ENCODE peak calls at places on chromosome 20, in five cellular contexts. N is T follicular helper cell, S is fibroblast of the conjunctiva, B is stomach, E is H1. H is an unnamed sample.

GRCh38 chr20:58146081-58146734 is 82.2 kb downstream of the ANKRD60 start:
- DNase-seq in N (no peak), S (no peak), B (no peak), E (no peak), H (no peak)

GRCh38 chr20:3808141-3808479 is 12.0 kb downstream of the CDC25B start:
- DNase-seq in N (no peak), S (peak; percentile 92), B (peak; percentile 91), E (no peak), H (no peak)

GRCh38 chr20:3459881-3460307 is 10.9 kb upstream of the ATRN start:
- DNase-seq in N (no peak), S (no peak), B (peak; percentile 79), E (no peak), H (no peak)

GRCh38 chr20:23776067-23776771 is 25.5 kb upstream of the CST1 start:
- DNase-seq in N (no peak), S (no peak), B (no peak), E (peak; percentile 59), H (no peak)

GRCh38 chr20:25444556-25444955 is 37.1 kb downstream of the GINS1 start:
- DNase-seq in N (no peak), S (no peak), B (no peak), E (no peak), H (no peak)

GRCh38 chr20:4815618-4816017 is 93.9 kb downstream of the PRND start:
- DNase-seq in N (no peak), S (no peak), B (no peak), E (no peak), H (no peak)

GRCh38 chr20:61429458-61430227 is 177.6 kb downstream of the CDH4 start:
- DNase-seq in N (no peak), S (no peak), B (no peak), E (no peak), H (no peak)

GRCh38 chr20:62233684-62234083 is 4.6 kb upstream of the OSBPL2 start:
- DNase-seq in N (no peak), S (no peak), B (no peak), E (no peak), H (no peak)

GRCh38 chr20:63542031-63542559 is 4.9 kb upstream of the PTK6 start:
- DNase-seq in N (no peak), S (no peak), B (peak; percentile 81), E (no peak), H (no peak)

GRCh38 chr20:58133020-58133419 is 95.4 kb downstream of the ANKRD60 start:
- DNase-seq in N (no peak), S (no peak), B (no peak), E (peak; percentile 33), H (no peak)

H was measured in NT2/D1.